ENCODE peak calls at places on chromosomes 2 and 18, in five cellular contexts. G, F, P, Z and W are unnamed samples.

GRCh38 chr2:12265646-12266045 is 451.1 kb upstream of the TRIB2 start:
- DNase-seq in P (no peak), G (no peak), Z (peak), F (no peak), W (no peak)

GRCh38 chr2:214578395-214578794 is 167.5 kb downstream of the VWC2L start:
- DNase-seq in Z (no peak), G (no peak), P (no peak), F (no peak), W (no peak)

GRCh38 chr2:39379643-39380524 is 57.2 kb downstream of the MAP4K3 start:
- DNase-seq in F (peak), G (peak), P (no peak), Z (peak), W (peak)

GRCh38 chr2:201909348-201909747 is 103.0 kb downstream of the CDK15 start:
- DNase-seq in G (no peak), F (no peak), P (no peak), Z (peak), W (no peak)

GRCh38 chr2:10917927-10918326 is 6.2 kb downstream of the KCNF1 start:
- DNase-seq in F (no peak), Z (no peak), G (no peak), P (no peak), W (peak)

GRCh38 chr2:44544991-44545390 is 183.2 kb downstream of the CAMKMT start:
- DNase-seq in F (no peak), G (no peak), Z (no peak), P (no peak), W (peak)

GRCh38 chr2:85410584-85411404 is 628 bp upstream of the CAPG start:
- DNase-seq in F (no peak), P (no peak), G (no peak), Z (no peak), W (no peak)

GRCh38 chr2:177031435-177032222 is 181.0 kb upstream of the HNRNPA3 start:
- DNase-seq in G (no peak), Z (no peak), F (peak), P (no peak), W (peak)

GRCh38 chr2:16666453-16666801 is 793 bp upstream of the CYRIA start:
- DNase-seq in F (no peak), Z (peak), P (no peak), G (no peak), W (no peak)

GRCh38 chr2:240958366-240959213 is 39.8 kb upstream of the SNED1 start:
- DNase-seq in Z (no peak), P (no peak), F (no peak), G (no peak), W (no peak)

GRCh38 chr2:215755651-215756350 is 257.6 kb downstream of the MREG start:
- DNase-seq in F (no peak), P (no peak), G (no peak), Z (no peak), W (no peak)

GRCh38 chr18:74116628-74117554 is 30.7 kb downstream of the FBXO15 start:
- DNase-seq in P (no peak), F (no peak), Z (peak), G (peak), W (peak)

GRCh38 chr18:23209031-23209430 is 73.7 kb downstream of the CABLES1 start:
- DNase-seq in Z (peak), F (no peak), P (no peak), G (no peak), W (no peak)

GRCh38 chr2:63613391-63613901 is 24.7 kb downstream of the MDH1 start:
- DNase-seq in G (no peak), P (no peak), Z (peak), F (no peak), W (no peak)

GRCh38 chr2:172409042-172409441 is 18.3 kb upstream of the ITGA6 start:
- DNase-seq in Z (no peak), P (no peak), G (no peak), F (no peak), W (no peak)

GRCh38 chr2:241496904-241497877 is 11.2 kb downstream of the STK25 start:
- DNase-seq in Z (no peak), P (no peak), G (peak), F (no peak), W (peak)

GRCh38 chr2:223725494-223725893 is 111.9 kb downstream of the AP1S3 start:
- DNase-seq in G (peak), P (no peak), Z (peak), F (peak), W (peak)

GRCh38 chr2:219713110-219713509 is 85.7 kb downstream of the SLC4A3 start:
- DNase-seq in G (no peak), Z (peak), P (no peak), F (no peak), W (no peak)

GRCh38 chr18:32847719-32848118 is 74.9 kb upstream of the KLHL14 start:
- DNase-seq in G (no peak), P (no peak), F (no peak), Z (no peak), W (no peak)

GRCh38 chr2:134433934-134434333 is 180.1 kb downstream of the MGAT5 start:
- DNase-seq in P (no peak), G (no peak), F (no peak), Z (no peak), W (no peak)

GRCh38 chr18:30929718-30930117 is 112.8 kb downstream of the DSC3 start:
- DNase-seq in G (no peak), Z (peak), F (no peak), P (no peak), W (no peak)